ENCODE peak calls at places on chromosomes 1 and 21, in eight cellular contexts. One of them, this sample, is unnamed.

GRCh38 chr1:165496493-165496892 is 47.3 kb upstream of the LRRC52 start:
- DNase-seq in uterus: no peak
- DNase-seq in fibroblast of the aortic adventitia: no peak
- DNase-seq in pancreas: no peak
- DNase-seq in psoas muscle: no peak
- DNase-seq in cardiac muscle cell: peak
- DNase-seq in BJ: no peak
- DNase-seq in stomach: no peak
- DNase-seq in this sample: no peak

GRCh38 chr1:158951956-158952355 is 20.6 kb downstream of the PYHIN1 start:
- DNase-seq in uterus: no peak
- DNase-seq in fibroblast of the aortic adventitia: no peak
- DNase-seq in pancreas: no peak
- DNase-seq in psoas muscle: no peak
- DNase-seq in cardiac muscle cell: no peak
- DNase-seq in BJ: no peak
- DNase-seq in stomach: no peak
- DNase-seq in this sample: no peak

GRCh38 chr1:1596493-1597274 is 3.3 kb downstream of the FNDC10 start:
- DNase-seq in uterus: no peak
- DNase-seq in fibroblast of the aortic adventitia: no peak
- DNase-seq in pancreas: no peak
- DNase-seq in psoas muscle: no peak
- DNase-seq in cardiac muscle cell: no peak
- DNase-seq in BJ: no peak
- DNase-seq in stomach: no peak
- DNase-seq in this sample: no peak

GRCh38 chr1:31714442-31715096 is 10.8 kb upstream of the COL16A1 start:
- DNase-seq in uterus: peak
- DNase-seq in fibroblast of the aortic adventitia: peak
- DNase-seq in pancreas: no peak
- DNase-seq in psoas muscle: peak
- DNase-seq in cardiac muscle cell: peak
- DNase-seq in BJ: peak
- DNase-seq in stomach: peak
- DNase-seq in this sample: no peak

GRCh38 chr1:86965012-86965826 is 50.8 kb downstream of the HS2ST1 start:
- DNase-seq in uterus: no peak
- DNase-seq in fibroblast of the aortic adventitia: peak
- DNase-seq in pancreas: no peak
- DNase-seq in psoas muscle: no peak
- DNase-seq in cardiac muscle cell: peak
- DNase-seq in BJ: no peak
- DNase-seq in stomach: no peak
- DNase-seq in this sample: no peak

GRCh38 chr21:34808569-34809204 is 139.9 kb downstream of the CLIC6 start:
- DNase-seq in uterus: no peak
- DNase-seq in fibroblast of the aortic adventitia: peak
- DNase-seq in pancreas: no peak
- DNase-seq in psoas muscle: no peak
- DNase-seq in cardiac muscle cell: no peak
- DNase-seq in BJ: no peak
- DNase-seq in stomach: no peak
- DNase-seq in this sample: no peak

GRCh38 chr1:167122568-167122967 is 28.7 kb downstream of the STYXL2 start:
- DNase-seq in uterus: no peak
- DNase-seq in fibroblast of the aortic adventitia: no peak
- DNase-seq in pancreas: no peak
- DNase-seq in psoas muscle: no peak
- DNase-seq in cardiac muscle cell: no peak
- DNase-seq in BJ: no peak
- DNase-seq in stomach: no peak
- DNase-seq in this sample: no peak

GRCh38 chr1:152497273-152497672 is 13.3 kb upstream of the LCE5A start:
- DNase-seq in uterus: no peak
- DNase-seq in fibroblast of the aortic adventitia: no peak
- DNase-seq in pancreas: no peak
- DNase-seq in psoas muscle: no peak
- DNase-seq in cardiac muscle cell: no peak
- DNase-seq in BJ: no peak
- DNase-seq in stomach: no peak
- DNase-seq in this sample: no peak

GRCh38 chr1:185263292-185263691 is 53.8 kb downstream of the IVNS1ABP start:
- DNase-seq in uterus: no peak
- DNase-seq in fibroblast of the aortic adventitia: no peak
- DNase-seq in pancreas: no peak
- DNase-seq in psoas muscle: no peak
- DNase-seq in cardiac muscle cell: no peak
- DNase-seq in BJ: no peak
- DNase-seq in stomach: no peak
- DNase-seq in this sample: no peak

DNA sequence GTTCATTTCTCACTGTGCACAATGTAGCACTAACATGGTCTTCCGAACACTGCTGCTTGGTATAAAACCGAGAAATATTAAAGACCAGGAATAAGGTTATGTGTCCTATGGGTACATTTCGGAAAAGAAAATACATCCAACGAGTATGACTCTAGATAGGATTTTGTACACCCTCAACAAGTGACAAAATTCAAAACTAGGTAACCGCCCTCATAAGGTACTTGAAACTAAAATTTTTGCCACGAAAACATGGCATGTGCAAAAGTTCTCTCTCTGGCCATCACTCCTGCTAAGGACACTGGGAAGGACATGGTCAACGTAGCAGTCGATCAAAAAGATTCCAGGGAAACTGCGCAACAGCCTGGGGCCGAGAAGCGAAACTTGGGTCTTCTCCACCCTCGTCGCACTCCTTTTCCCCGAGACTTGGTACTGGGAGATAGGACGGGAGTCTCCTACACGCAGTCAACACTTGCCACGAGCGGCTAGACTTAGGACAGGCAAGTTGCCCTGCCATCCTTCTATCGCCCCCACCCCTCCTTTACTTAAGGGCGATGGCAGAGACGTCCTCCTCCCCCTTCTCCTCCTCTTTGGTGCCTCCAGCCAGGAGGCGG is 338 bp upstream of the TOR1AIP1 start:
- DNase-seq in uterus: peak
- DNase-seq in fibroblast of the aortic adventitia: peak
- DNase-seq in pancreas: no peak
- DNase-seq in psoas muscle: no peak
- DNase-seq in cardiac muscle cell: no peak
- DNase-seq in BJ: peak
- DNase-seq in stomach: peak
- DNase-seq in this sample: no peak
- TF ChIP-seq CTCF in uterus: no peak
- TF ChIP-seq CTCF in fibroblast of the aortic adventitia: no peak
- TF ChIP-seq CTCF in pancreas: no peak
- TF ChIP-seq CTCF in psoas muscle: no peak
- TF ChIP-seq CTCF in cardiac muscle cell: no peak
- TF ChIP-seq CTCF in BJ: no peak
- TF ChIP-seq CTCF in stomach: no peak
- TF ChIP-seq CTCF in this sample: no peak

DNA sequence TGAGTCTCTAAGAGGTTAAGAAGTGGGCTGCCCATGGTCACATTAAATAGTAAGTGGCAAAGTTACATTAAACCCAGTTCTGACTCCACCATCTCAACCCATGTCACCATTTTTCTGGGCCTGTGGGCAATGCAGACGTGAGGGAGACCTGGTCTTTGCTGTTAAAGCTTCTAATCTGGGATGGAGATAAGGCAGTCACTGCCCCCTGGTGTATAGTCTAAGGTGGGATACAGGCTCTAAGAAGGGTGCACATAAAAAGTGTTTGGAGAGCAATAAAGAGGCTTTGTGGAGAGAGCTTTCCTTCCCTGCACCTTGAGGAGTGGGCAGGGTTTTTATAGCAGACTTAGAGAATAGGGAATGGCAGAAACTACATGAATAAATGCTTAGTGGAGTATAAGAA is 141.3 kb downstream of the ROR1 start:
- DNase-seq in uterus: no peak
- DNase-seq in fibroblast of the aortic adventitia: peak
- DNase-seq in pancreas: no peak
- DNase-seq in psoas muscle: no peak
- DNase-seq in cardiac muscle cell: no peak
- DNase-seq in BJ: no peak
- DNase-seq in stomach: no peak
- DNase-seq in this sample: no peak
- TF ChIP-seq CTCF in uterus: peak
- TF ChIP-seq CTCF in fibroblast of the aortic adventitia: peak
- TF ChIP-seq CTCF in pancreas: no peak
- TF ChIP-seq CTCF in psoas muscle: no peak
- TF ChIP-seq CTCF in cardiac muscle cell: peak
- TF ChIP-seq CTCF in BJ: peak
- TF ChIP-seq CTCF in stomach: no peak
- TF ChIP-seq CTCF in this sample: peak

GRCh38 chr1:19352839-19353238 is 40.7 kb downstream of the SLC66A1 start:
- DNase-seq in uterus: no peak
- DNase-seq in fibroblast of the aortic adventitia: no peak
- DNase-seq in pancreas: no peak
- DNase-seq in psoas muscle: no peak
- DNase-seq in cardiac muscle cell: no peak
- DNase-seq in BJ: no peak
- DNase-seq in stomach: no peak
- DNase-seq in this sample: no peak
- TF ChIP-seq CTCF in uterus: no peak
- TF ChIP-seq CTCF in fibroblast of the aortic adventitia: no peak
- TF ChIP-seq CTCF in pancreas: no peak
- TF ChIP-seq CTCF in psoas muscle: no peak
- TF ChIP-seq CTCF in cardiac muscle cell: no peak
- TF ChIP-seq CTCF in BJ: no peak
- TF ChIP-seq CTCF in stomach: no peak
- TF ChIP-seq CTCF in this sample: no peak

GRCh38 chr1:35855016-35855700 is 27.9 kb upstream of the AGO1 start:
- DNase-seq in uterus: no peak
- DNase-seq in fibroblast of the aortic adventitia: no peak
- DNase-seq in pancreas: no peak
- DNase-seq in psoas muscle: no peak
- DNase-seq in cardiac muscle cell: no peak
- DNase-seq in BJ: no peak
- DNase-seq in stomach: no peak
- DNase-seq in this sample: no peak
- TF ChIP-seq CTCF in uterus: no peak
- TF ChIP-seq CTCF in fibroblast of the aortic adventitia: no peak
- TF ChIP-seq CTCF in pancreas: no peak
- TF ChIP-seq CTCF in psoas muscle: no peak
- TF ChIP-seq CTCF in cardiac muscle cell: no peak
- TF ChIP-seq CTCF in BJ: no peak
- TF ChIP-seq CTCF in stomach: no peak
- TF ChIP-seq CTCF in this sample: no peak

This sample was measured in osteocyte.